ENCODE peak calls at places on chromosomes 13 and 19, in four cellular contexts. G is breast epithelium, V is body of pancreas, R is H54. B is an unnamed sample.

GRCh38 chr19:7597689-7598088 is 2.0 kb downstream of the CAMSAP3 start:
- DNase-seq in G (no peak), V (peak; percentile 59), R (no peak), B (peak; percentile 31)

GRCh38 chr19:17796013-17796837 is 1.3 kb downstream of the B3GNT3 start:
- DNase-seq in G (no peak), V (peak; percentile 41), R (no peak), B (peak; percentile 45)

GRCh38 chr13:99947666-99948065 is 23.9 kb downstream of the ZIC5 start:
- DNase-seq in G (no peak), V (no peak), R (no peak), B (no peak)

GRCh38 chr13:29564828-29565227 is 30.7 kb downstream of the SLC7A1 start:
- DNase-seq in G (no peak), V (no peak), R (no peak), B (no peak)

GRCh38 chr13:59439776-59440428 is 723.8 kb downstream of the DIAPH3 start:
- DNase-seq in G (no peak), V (no peak), R (no peak), B (no peak)

GRCh38 chr19:11221082-11221598 is 18.3 kb upstream of the ANGPTL8 start:
- DNase-seq in G (no peak), V (no peak), R (no peak), B (no peak)

GRCh38 chr19:53877361-53877766 is 4.6 kb upstream of the PRKCG start:
- DNase-seq in G (no peak), V (no peak), R (no peak), B (no peak)

GRCh38 chr13:65594255-65594654 is 1635.9 kb downstream of the PCDH9 start:
- DNase-seq in G (no peak), V (no peak), R (no peak), B (no peak)

GRCh38 chr19:42051166-42052115 is 18.6 kb downstream of the GRIK5 start:
- DNase-seq in G (no peak), V (no peak), R (peak; percentile 81), B (no peak)

GRCh38 chr13:40124648-40125045 is 469.2 kb downstream of the COG6 start:
- DNase-seq in G (no peak), V (no peak), R (no peak), B (no peak)

GRCh38 chr19:5205388-5205787 is 135.2 kb downstream of the PTPRS start:
- DNase-seq in G (no peak), V (no peak), R (no peak), B (no peak)
- TF ChIP-seq POLR2A in G (no peak), V (no peak), R (no peak), B (no peak)

GRCh38 chr19:50427997-50428425 is 4.7 kb upstream of the MYBPC2 start:
- DNase-seq in G (peak; percentile 89), V (peak; percentile 81), R (no peak), B (no peak)
- TF ChIP-seq POLR2A in G (no peak), V (no peak), R (no peak), B (no peak)

GRCh38 chr19:50461066-50461875 is 15.0 kb upstream of the EMC10 start:
- DNase-seq in G (peak; percentile 65), V (peak; percentile 58), R (peak; percentile 97), B (peak; percentile 71)

GRCh38 chr19:50459067-50459456 is 17.2 kb upstream of the EMC10 start:
- DNase-seq in G (no peak), V (no peak), R (no peak), B (no peak)

GRCh38 chr19:50459638-50460037 is 16.7 kb upstream of the EMC10 start:
- DNase-seq in G (no peak), V (no peak), R (no peak), B (no peak)

GRCh38 chr19:50458396-50459066 is 17.8 kb upstream of the EMC10 start:
- DNase-seq in G (no peak), V (no peak), R (no peak), B (no peak)

GRCh38 chr19:50460161-50460765 is 16.0 kb upstream of the EMC10 start:
- DNase-seq in G (no peak), V (no peak), R (peak; percentile 97), B (peak; percentile 91)
- TF ChIP-seq POLR2A in G (no peak), V (no peak), R (no peak), B (no peak)

GRCh38 chr13:45047394-45048328 is 58.3 kb downstream of the GPALPP1 start:
- DNase-seq in G (peak; percentile 73), V (peak; percentile 79), R (peak; percentile 46), B (peak; percentile 51)
- TF ChIP-seq POLR2A in G (no peak), V (no peak), R (no peak), B (no peak)

DNA sequence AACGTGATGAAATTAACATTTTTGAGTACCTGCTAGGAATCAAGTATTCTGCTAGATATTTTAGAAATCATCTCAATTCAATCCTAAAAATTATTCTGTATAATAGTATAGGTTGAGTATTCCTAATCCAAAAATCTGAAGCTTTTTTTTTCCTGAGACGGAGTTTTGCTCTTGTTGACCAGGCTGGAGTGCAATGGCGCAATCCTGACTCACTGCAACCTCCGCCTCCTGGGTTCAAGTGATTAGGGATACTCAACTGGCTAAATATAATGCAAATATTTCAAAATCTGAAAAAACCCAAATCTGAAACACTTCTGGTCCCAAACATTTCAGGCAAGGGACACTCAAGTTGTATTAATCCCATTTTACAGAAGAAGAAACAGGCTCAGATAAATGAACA is 17.2 kb upstream of the USPL1 start:
- DNase-seq in G (no peak), V (no peak), R (no peak), B (no peak)
- TF ChIP-seq POLR2A in G (no peak), V (no peak), R (no peak), B (no peak)

DNA sequence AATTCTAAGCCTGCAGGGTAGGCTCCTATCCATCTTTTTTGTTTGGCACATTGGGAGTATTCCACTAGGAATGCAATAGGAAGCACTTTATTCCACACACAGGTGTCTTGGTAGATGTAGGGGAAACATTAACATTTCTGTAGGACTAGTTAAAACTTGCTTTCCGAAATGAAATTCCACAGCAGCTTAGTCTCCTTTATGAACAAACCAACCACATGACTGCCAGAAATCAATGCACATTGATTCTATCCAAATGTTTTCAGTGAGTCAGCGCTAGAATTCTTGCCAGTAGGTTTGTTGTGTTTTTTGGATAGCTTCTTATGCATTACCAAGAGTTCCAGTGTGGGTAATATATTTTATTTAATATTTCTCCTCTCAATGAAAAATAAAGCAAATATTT is 207.9 kb upstream of the CSNK1A1L start:
- DNase-seq in G (no peak), V (no peak), R (no peak), B (no peak)
- TF ChIP-seq POLR2A in G (no peak), V (no peak), R (no peak), B (no peak)

GRCh38 chr19:48636859-48637448 is at the start of gene DBP:
- DNase-seq in G (no peak), V (peak; percentile 64), R (no peak), B (no peak)

GRCh38 chr19:48637948-48638830 is 1.0 kb upstream of the DBP start:
- DNase-seq in G (peak; percentile 83), V (peak; percentile 94), R (no peak), B (peak; percentile 75)

GRCh38 chr19:48638831-48639381 is 1.7 kb upstream of the DBP start:
- DNase-seq in G (no peak), V (no peak), R (no peak), B (no peak)

GRCh38 chr19:48635966-48636858 is 967 bp downstream of the DBP start:
- DNase-seq in G (no peak), V (no peak), R (no peak), B (no peak)

GRCh38 chr19:48637449-48637947 is 319 bp upstream of the DBP start:
- DNase-seq in G (peak; percentile 100), V (peak; percentile 99), R (peak; percentile 81), B (peak; percentile 96)
- TF ChIP-seq POLR2A in G (no peak), V (no peak), R (no peak), B (peak; percentile 45)

DNA sequence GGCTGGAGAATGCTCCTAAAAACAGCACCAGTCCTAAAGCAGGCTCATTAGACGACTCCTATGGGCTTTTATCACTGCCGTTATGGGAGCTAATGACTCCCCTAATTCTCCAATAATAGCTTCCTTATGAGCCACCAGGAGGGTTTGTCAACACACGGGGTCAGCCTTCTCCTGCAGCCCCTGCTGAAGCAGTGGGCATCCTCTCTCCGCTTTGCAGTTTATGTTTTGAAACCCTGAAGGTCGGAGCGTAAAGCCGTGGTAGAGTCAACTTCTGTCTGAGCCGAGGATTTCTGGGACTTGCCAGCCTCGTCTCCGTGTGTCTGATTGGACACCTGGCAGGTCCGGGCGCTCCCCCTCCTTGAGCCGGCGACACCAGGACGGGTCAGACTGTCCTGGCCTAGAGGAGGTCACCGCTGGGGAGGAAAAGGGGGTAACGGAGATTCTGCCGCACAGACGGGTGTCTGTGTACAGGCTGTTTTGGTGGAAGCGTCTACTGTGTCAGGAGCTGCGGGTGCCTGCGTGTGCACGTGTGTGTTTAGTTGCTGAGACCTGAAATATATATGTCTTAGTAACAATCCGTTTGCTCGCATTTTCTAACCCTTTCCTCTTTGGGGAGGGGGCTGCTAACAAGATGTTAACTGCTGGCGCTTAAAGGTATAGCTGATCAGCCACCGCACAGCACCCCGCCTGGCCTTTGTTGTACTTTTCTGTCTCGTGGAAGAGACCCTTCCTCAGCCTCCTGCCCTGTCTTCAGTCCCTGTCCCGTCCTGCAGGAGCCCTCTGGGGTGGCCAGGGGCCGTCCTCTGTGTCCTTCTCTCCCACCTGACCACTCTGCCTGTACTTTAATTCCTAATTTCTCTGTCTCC is 1.9 kb downstream of the KDM4B start:
- DNase-seq in G (no peak), V (peak; percentile 64), R (no peak), B (peak; percentile 37)
- TF ChIP-seq POLR2A in G (no peak), V (peak; percentile 24), R (no peak), B (no peak)

B was measured in HepG2.